ENCODE peak calls at places on chromosomes 1 and 21, in six cellular contexts. One of them, this sample, is unnamed.

GRCh38 chr1:24970399-24970753 is 40.3 kb upstream of the RUNX3 start:
- DNase-seq in H54: peak; percentile 35
- DNase-seq in HTR-8/SVneo: peak; percentile 55
- DNase-seq in HCT116: no peak
- DNase-seq in NCI-H345: no peak
- DNase-seq in neural crest cell: no peak
- DNase-seq in this sample: no peak

GRCh38 chr21:17911628-17912027 is 92.5 kb upstream of the C21orf91 start:
- DNase-seq in H54: peak; percentile 30
- DNase-seq in HTR-8/SVneo: no peak
- DNase-seq in HCT116: no peak
- DNase-seq in NCI-H345: no peak
- DNase-seq in neural crest cell: no peak
- DNase-seq in this sample: no peak

GRCh38 chr1:63917571-63918394 is 144.0 kb downstream of the ROR1 start:
- DNase-seq in H54: no peak
- DNase-seq in HTR-8/SVneo: no peak
- DNase-seq in HCT116: peak; percentile 32
- DNase-seq in NCI-H345: no peak
- DNase-seq in neural crest cell: no peak
- DNase-seq in this sample: no peak

GRCh38 chr1:1782399-1783221 is 4.3 kb upstream of the NADK start:
- DNase-seq in H54: peak; percentile 63
- DNase-seq in HTR-8/SVneo: no peak
- DNase-seq in HCT116: no peak
- DNase-seq in NCI-H345: peak; percentile 62
- DNase-seq in neural crest cell: no peak
- DNase-seq in this sample: peak; percentile 67

GRCh38 chr1:32100359-32100758 is 7.5 kb upstream of the KPNA6 start:
- DNase-seq in H54: no peak
- DNase-seq in HTR-8/SVneo: no peak
- DNase-seq in HCT116: no peak
- DNase-seq in NCI-H345: no peak
- DNase-seq in neural crest cell: no peak
- DNase-seq in this sample: no peak

GRCh38 chr1:203142684-203143408 is 15.3 kb downstream of the ADORA1 start:
- DNase-seq in H54: no peak
- DNase-seq in HTR-8/SVneo: no peak
- DNase-seq in HCT116: no peak
- DNase-seq in NCI-H345: peak; percentile 99
- DNase-seq in neural crest cell: no peak
- DNase-seq in this sample: no peak

GRCh38 chr21:36425286-36425685 is 40.1 kb downstream of the CHAF1B start:
- DNase-seq in H54: no peak
- DNase-seq in HTR-8/SVneo: no peak
- DNase-seq in HCT116: no peak
- DNase-seq in NCI-H345: no peak
- DNase-seq in neural crest cell: no peak
- DNase-seq in this sample: no peak

GRCh38 chr1:87250336-87250735 is 78.3 kb upstream of the LMO4 start:
- DNase-seq in H54: no peak
- DNase-seq in HTR-8/SVneo: no peak
- DNase-seq in HCT116: no peak
- DNase-seq in NCI-H345: no peak
- DNase-seq in neural crest cell: no peak
- DNase-seq in this sample: no peak

GRCh38 chr1:214143015-214143775 is 137.8 kb upstream of the SMYD2 start:
- DNase-seq in H54: no peak
- DNase-seq in HTR-8/SVneo: no peak
- DNase-seq in HCT116: no peak
- DNase-seq in NCI-H345: no peak
- DNase-seq in neural crest cell: no peak
- DNase-seq in this sample: no peak

GRCh38 chr1:152225678-152226077 is 1.7 kb upstream of the HRNR start:
- DNase-seq in H54: no peak
- DNase-seq in HTR-8/SVneo: no peak
- DNase-seq in HCT116: no peak
- DNase-seq in NCI-H345: no peak
- DNase-seq in neural crest cell: no peak
- DNase-seq in this sample: no peak

GRCh38 chr1:116356673-116357072 is 16.4 kb upstream of the ATP1A1 start:
- DNase-seq in H54: no peak
- DNase-seq in HTR-8/SVneo: no peak
- DNase-seq in HCT116: no peak
- DNase-seq in NCI-H345: no peak
- DNase-seq in neural crest cell: no peak
- DNase-seq in this sample: no peak

GRCh38 chr21:27827972-27828371 is 861.1 kb upstream of the ADAMTS5 start:
- DNase-seq in H54: no peak
- DNase-seq in HTR-8/SVneo: no peak
- DNase-seq in HCT116: no peak
- DNase-seq in NCI-H345: no peak
- DNase-seq in neural crest cell: no peak
- DNase-seq in this sample: no peak

GRCh38 chr1:110053557-110054428 is 16.7 kb downstream of the ALX3 start:
- DNase-seq in H54: no peak
- DNase-seq in HTR-8/SVneo: peak; percentile 45
- DNase-seq in HCT116: no peak
- DNase-seq in NCI-H345: peak; percentile 37
- DNase-seq in neural crest cell: peak; percentile 75
- DNase-seq in this sample: peak; percentile 68

GRCh38 chr1:98130406-98130805 is 209.6 kb upstream of the DPYD start:
- DNase-seq in H54: no peak
- DNase-seq in HTR-8/SVneo: no peak
- DNase-seq in HCT116: no peak
- DNase-seq in NCI-H345: no peak
- DNase-seq in neural crest cell: no peak
- DNase-seq in this sample: no peak

GRCh38 chr1:151012684-151013471 is 4.6 kb downstream of the PRUNE1 start:
- DNase-seq in H54: no peak
- DNase-seq in HTR-8/SVneo: no peak
- DNase-seq in HCT116: no peak
- DNase-seq in NCI-H345: no peak
- DNase-seq in neural crest cell: no peak
- DNase-seq in this sample: peak; percentile 64

GRCh38 chr1:246753670-246754535 is 29.7 kb downstream of the SCCPDH start:
- DNase-seq in H54: peak; percentile 20
- DNase-seq in HTR-8/SVneo: peak; percentile 67
- DNase-seq in HCT116: peak; percentile 52
- DNase-seq in NCI-H345: peak; percentile 45
- DNase-seq in neural crest cell: peak; percentile 76
- DNase-seq in this sample: peak; percentile 40

GRCh38 chr1:206734499-206735142 is 36.0 kb upstream of the IL19 start:
- DNase-seq in H54: peak; percentile 46
- DNase-seq in HTR-8/SVneo: peak; percentile 66
- DNase-seq in HCT116: peak; percentile 12
- DNase-seq in NCI-H345: peak; percentile 21
- DNase-seq in neural crest cell: peak; percentile 69
- DNase-seq in this sample: peak; percentile 62

GRCh38 chr1:75079535-75080290 is 54.5 kb upstream of the LHX8 start:
- DNase-seq in H54: no peak
- DNase-seq in HTR-8/SVneo: no peak
- DNase-seq in HCT116: no peak
- DNase-seq in NCI-H345: peak; percentile 83
- DNase-seq in neural crest cell: no peak
- DNase-seq in this sample: no peak

GRCh38 chr21:25956993-25957714 is 213.4 kb downstream of the APP start:
- DNase-seq in H54: no peak
- DNase-seq in HTR-8/SVneo: no peak
- DNase-seq in HCT116: no peak
- DNase-seq in NCI-H345: no peak
- DNase-seq in neural crest cell: no peak
- DNase-seq in this sample: no peak

GRCh38 chr1:89179343-89179742 is 3.5 kb upstream of the GBP7 start:
- DNase-seq in H54: no peak
- DNase-seq in HTR-8/SVneo: no peak
- DNase-seq in HCT116: no peak
- DNase-seq in NCI-H345: no peak
- DNase-seq in neural crest cell: no peak
- DNase-seq in this sample: no peak

This sample was measured in HuH-7.5.